ENCODE peak calls at places on chromosomes 6 and 20, in ten cellular contexts. N, A, Q, W, U, Z, E, X, G and R are unnamed samples.
A peak's percentile ranks its signal among the peaks of the same experiment; 100 is the strongest.

GRCh38 chr6:5941188-5941587 is 65.5 kb downstream of the NRN1 start:
- DNase-seq in N (no peak), A (no peak), Q (no peak), W (no peak), U (no peak), Z (no peak), E (no peak), X (no peak), G (no peak), R (no peak)

GRCh38 chr6:102485480-102485879 is 1092.0 kb downstream of the GRIK2 start:
- DNase-seq in N (no peak), A (no peak), Q (no peak), W (peak; percentile 12), U (no peak), Z (no peak), E (no peak), X (no peak), G (no peak), R (no peak)

GRCh38 chr20:62782893-62783278 is 13.4 kb upstream of the MRGBP start:
- DNase-seq in N (no peak), A (no peak), Q (no peak), W (no peak), U (no peak), Z (no peak), E (no peak), X (no peak), G (no peak), R (no peak)

GRCh38 chr6:82006027-82006738 is 241.4 kb downstream of the IBTK start:
- DNase-seq in N (no peak), A (no peak), Q (no peak), W (peak; percentile 58), U (no peak), Z (no peak), E (no peak), X (peak; percentile 38), G (no peak), R (peak; percentile 2)

GRCh38 chr20:36179170-36179945 is 24.8 kb downstream of the EPB41L1 start:
- DNase-seq in N (no peak), A (no peak), Q (no peak), W (no peak), U (no peak), Z (peak; percentile 6), E (no peak), X (no peak), G (no peak), R (peak; percentile 54)

GRCh38 chr6:130730600-130730999 is 96.6 kb upstream of the SMLR1 start:
- DNase-seq in N (no peak), A (no peak), Q (no peak), W (no peak), U (no peak), Z (no peak), E (no peak), X (no peak), G (no peak), R (no peak)

GRCh38 chr6:37276916-37277509 is 19.1 kb upstream of the TMEM217 start:
- DNase-seq in N (no peak), A (no peak), Q (no peak), W (no peak), U (no peak), Z (no peak), E (no peak), X (no peak), G (no peak), R (no peak)

GRCh38 chr20:11457476-11457875 is 460.2 kb upstream of the BTBD3 start:
- DNase-seq in N (no peak), A (no peak), Q (no peak), W (no peak), U (no peak), Z (no peak), E (no peak), X (no peak), G (no peak), R (no peak)

GRCh38 chr6:55919909-55920308 is 44.5 kb upstream of the BMP5 start:
- DNase-seq in N (no peak), A (no peak), Q (no peak), W (no peak), U (no peak), Z (no peak), E (no peak), X (no peak), G (no peak), R (no peak)

GRCh38 chr6:40722553-40723258 is 135.5 kb upstream of the LRFN2 start:
- DNase-seq in N (no peak), A (no peak), Q (no peak), W (no peak), U (no peak), Z (no peak), E (no peak), X (no peak), G (no peak), R (peak; percentile 69)

GRCh38 chr6:157764346-157765068 is 58.5 kb upstream of the SNX9 start:
- DNase-seq in N (peak; percentile 80), A (peak; percentile 66), Q (no peak), W (no peak), U (peak; percentile 62), Z (peak; percentile 83), E (peak; percentile 87), X (peak; percentile 98), G (peak; percentile 68), R (peak; percentile 93)

GRCh38 chr20:18272451-18272850 is 15.9 kb upstream of the ZNF133 start:
- DNase-seq in N (no peak), A (peak; percentile 64), Q (no peak), W (no peak), U (peak; percentile 19), Z (no peak), E (no peak), X (no peak), G (no peak), R (peak; percentile 20)

GRCh38 chr20:63044204-63044600 is 37.4 kb upstream of the BHLHE23 start:
- DNase-seq in N (no peak), A (no peak), Q (no peak), W (no peak), U (no peak), Z (no peak), E (no peak), X (no peak), G (no peak), R (no peak)

GRCh38 chr20:62740286-62741141 is 31.9 kb downstream of the NTSR1 start:
- DNase-seq in N (peak; percentile 37), A (peak; percentile 17), Q (no peak), W (no peak), U (no peak), Z (peak; percentile 80), E (peak; percentile 80), X (no peak), G (no peak), R (no peak)

GRCh38 chr6:116244284-116244683 is 9.6 kb downstream of the TSPYL4 start:
- DNase-seq in N (no peak), A (no peak), Q (no peak), W (peak; percentile 45), U (no peak), Z (no peak), E (no peak), X (no peak), G (no peak), R (no peak)

GRCh38 chr6:15505463-15505918 is 157.3 kb downstream of the DTNBP1 start:
- DNase-seq in N (no peak), A (no peak), Q (no peak), W (no peak), U (peak; percentile 44), Z (no peak), E (no peak), X (no peak), G (no peak), R (no peak)

GRCh38 chr6:46771556-46771955 is 21.6 kb upstream of the MEP1A start:
- DNase-seq in N (no peak), A (no peak), Q (no peak), W (no peak), U (no peak), Z (no peak), E (no peak), X (no peak), G (no peak), R (no peak)

GRCh38 chr20:62136283-62137091 is 6.7 kb downstream of the PSMA7 start:
- DNase-seq in N (peak; percentile 66), A (peak; percentile 72), Q (no peak), W (no peak), U (no peak), Z (peak; percentile 67), E (peak; percentile 71), X (peak; percentile 69), G (peak; percentile 44), R (peak; percentile 84)

GRCh38 chr20:54985100-54985499 is 509.7 kb downstream of the DOK5 start:
- DNase-seq in N (no peak), A (no peak), Q (no peak), W (no peak), U (no peak), Z (no peak), E (no peak), X (no peak), G (no peak), R (no peak)

GRCh38 chr6:88268508-88268907 is 102.4 kb upstream of the CNR1 start:
- DNase-seq in N (no peak), A (no peak), Q (no peak), W (no peak), U (no peak), Z (no peak), E (no peak), X (no peak), G (no peak), R (peak; percentile 85)